ENCODE peak calls at places on chromosome 5, in nine cellular contexts. D, Q, F, U, A, B, E, N and J are unnamed samples.

GRCh38 chr5:140042551-140043507 is at the start of gene NRG2:
- DNase-seq in B (peak), N (peak), D (peak), F (peak), Q (peak), U (peak), E (peak), A (peak), J (peak)

GRCh38 chr5:6582507-6583048 is 50.3 kb downstream of the NSUN2 start:
- DNase-seq in B (no peak), N (no peak), Q (no peak), F (no peak), D (no peak), E (no peak), U (no peak), A (no peak), J (no peak)

GRCh38 chr5:64884541-64884940 is 115.8 kb downstream of the CWC27 start:
- DNase-seq in N (no peak), A (no peak), U (no peak), D (no peak), B (no peak), Q (no peak), F (no peak), E (no peak), J (no peak)

GRCh38 chr5:75046366-75047142 is 5.8 kb downstream of the GCNT4 start:
- DNase-seq in N (no peak), D (no peak), F (no peak), E (no peak), U (no peak), B (no peak), A (no peak), Q (no peak), J (peak)

GRCh38 chr5:130425405-130425804 is 521.1 kb downstream of the CHSY3 start:
- DNase-seq in N (no peak), B (no peak), Q (no peak), U (no peak), D (no peak), E (no peak), F (no peak), A (no peak), J (peak)

GRCh38 chr5:140509898-140510297 is 37.6 kb upstream of the EIF4EBP3 start:
- DNase-seq in F (no peak), U (no peak), E (no peak), D (no peak), A (no peak), Q (no peak), B (no peak), N (no peak), J (no peak)

GRCh38 chr5:137192293-137192743 is 306.8 kb downstream of the SPOCK1 start:
- DNase-seq in A (no peak), N (no peak), D (no peak), U (peak), F (no peak), B (no peak), E (peak), Q (no peak), J (no peak)

GRCh38 chr5:68418230-68418629 is 202.7 kb downstream of the PIK3R1 start:
- DNase-seq in Q (no peak), D (no peak), F (no peak), N (no peak), E (peak), U (no peak), A (no peak), B (no peak), J (no peak)

GRCh38 chr5:139488269-139488668 is 5.7 kb upstream of the STING1 start:
- DNase-seq in D (no peak), A (no peak), B (no peak), U (no peak), F (no peak), N (no peak), Q (no peak), E (no peak), J (no peak)

GRCh38 chr5:143051244-143052058 is 281.3 kb downstream of the ARHGAP26 start:
- DNase-seq in N (peak), D (no peak), B (no peak), E (peak), A (no peak), U (peak), Q (no peak), F (no peak), J (peak)

GRCh38 chr5:178129296-178129695 is 1.5 kb upstream of the RMND5B start:
- DNase-seq in Q (no peak), D (no peak), A (no peak), U (no peak), N (no peak), E (no peak), B (no peak), F (no peak), J (no peak)

GRCh38 chr5:178774446-178774845 is 44.0 kb upstream of the ZNF354A start:
- DNase-seq in U (no peak), E (no peak), N (no peak), Q (no peak), B (no peak), F (no peak), A (no peak), D (no peak), J (no peak)

GRCh38 chr5:134851307-134851923 is 5.6 kb downstream of the C5orf24 start:
- DNase-seq in U (peak), A (peak), B (no peak), D (no peak), N (no peak), Q (peak), F (no peak), E (peak), J (no peak)

GRCh38 chr5:140240987-140241706 is 61.8 kb downstream of the PFDN1 start:
- DNase-seq in F (peak), B (no peak), N (peak), U (peak), A (no peak), E (peak), Q (peak), D (peak), J (peak)

GRCh38 chr5:119328753-119329602 is 26.8 kb upstream of the TNFAIP8 start:
- DNase-seq in E (peak), U (no peak), D (no peak), A (no peak), Q (no peak), F (no peak), B (no peak), N (no peak), J (peak)

GRCh38 chr5:56463944-56464571 is 230.9 kb upstream of the ANKRD55 start:
- DNase-seq in Q (no peak), U (no peak), A (no peak), F (no peak), N (peak), D (no peak), B (no peak), E (no peak), J (no peak)

GRCh38 chr5:159582756-159583523 is 252.7 kb upstream of the IL12B start:
- DNase-seq in F (no peak), Q (no peak), U (peak), A (no peak), D (peak), E (peak), N (no peak), B (no peak), J (no peak)

GRCh38 chr5:127695336-127695735 is 7.9 kb upstream of the CCDC192 start:
- DNase-seq in N (no peak), A (no peak), F (no peak), E (no peak), D (no peak), U (no peak), B (no peak), Q (no peak), J (no peak)

GRCh38 chr5:115888027-115888426 is 46.3 kb downstream of the AP3S1 start:
- DNase-seq in Q (no peak), F (no peak), D (peak), E (peak), U (peak), N (peak), B (no peak), A (no peak), J (no peak)

GRCh38 chr5:12780536-12780935 is 876.3 kb upstream of the CTNND2 start:
- DNase-seq in A (no peak), E (no peak), B (no peak), D (no peak), N (no peak), F (no peak), Q (no peak), U (no peak), J (no peak)

GRCh38 chr5:37198842-37199241 is 50.3 kb downstream of the CPLANE1 start:
- DNase-seq in D (no peak), F (no peak), B (no peak), Q (no peak), A (no peak), N (no peak), U (no peak), E (peak), J (no peak)

GRCh38 chr5:78929833-78930232 is 55.3 kb downstream of the ARSB start:
- DNase-seq in U (peak), Q (no peak), D (no peak), A (no peak), B (no peak), E (no peak), N (no peak), F (no peak), J (no peak)

GRCh38 chr5:177509361-177509951 is at the start of gene DOK3:
- DNase-seq in B (peak), E (no peak), N (peak), A (peak), D (no peak), F (no peak), Q (no peak), U (no peak), J (no peak)

GRCh38 chr5:131068893-131069643 is 96.0 kb downstream of the HINT1 start:
- DNase-seq in U (no peak), E (peak), A (peak), Q (no peak), F (no peak), D (no peak), N (no peak), B (peak), J (no peak)

GRCh38 chr5:16467363-16468219 is 2.0 kb upstream of the ZNF622 start:
- DNase-seq in B (peak), N (no peak), E (peak), U (peak), A (peak), F (no peak), D (no peak), Q (no peak), J (peak)

GRCh38 chr5:89628876-89629635 is 746.1 kb upstream of the MEF2C start:
- DNase-seq in D (no peak), Q (no peak), U (peak), F (no peak), N (no peak), E (peak), A (no peak), B (no peak), J (no peak)

GRCh38 chr5:135491552-135492318 is 39.6 kb upstream of the TIFAB start:
- DNase-seq in U (peak), B (peak), Q (peak), E (no peak), A (no peak), F (peak), N (peak), D (no peak), J (peak)

GRCh38 chr5:85000671-85001070 is 616.0 kb upstream of the EDIL3 start:
- DNase-seq in N (no peak), D (no peak), E (no peak), B (no peak), A (no peak), F (no peak), Q (no peak), U (peak), J (no peak)

GRCh38 chr5:67010684-67011409 is 185.8 kb downstream of the CD180 start:
- DNase-seq in F (no peak), E (peak), A (no peak), U (peak), N (peak), Q (no peak), B (no peak), D (no peak), J (no peak)

GRCh38 chr5:87650284-87650683 is 237.6 kb upstream of the CCNH start:
- DNase-seq in E (peak), U (peak), N (no peak), Q (no peak), A (no peak), B (no peak), F (no peak), D (no peak), J (no peak)

GRCh38 chr5:177295929-177296328 is 7.6 kb downstream of the RAB24 start:
- DNase-seq in E (no peak), N (no peak), U (no peak), B (no peak), D (no peak), Q (no peak), A (no peak), F (no peak), J (no peak)

GRCh38 chr5:31811210-31811609 is 172.3 kb downstream of the PDZD2 start:
- DNase-seq in E (peak), A (no peak), B (no peak), D (peak), Q (no peak), F (no peak), N (no peak), U (peak), J (no peak)

GRCh38 chr5:31806566-31806965 is 167.6 kb downstream of the PDZD2 start:
- DNase-seq in N (no peak), Q (no peak), U (no peak), E (peak), B (no peak), A (no peak), D (no peak), F (no peak), J (no peak)

DNA sequence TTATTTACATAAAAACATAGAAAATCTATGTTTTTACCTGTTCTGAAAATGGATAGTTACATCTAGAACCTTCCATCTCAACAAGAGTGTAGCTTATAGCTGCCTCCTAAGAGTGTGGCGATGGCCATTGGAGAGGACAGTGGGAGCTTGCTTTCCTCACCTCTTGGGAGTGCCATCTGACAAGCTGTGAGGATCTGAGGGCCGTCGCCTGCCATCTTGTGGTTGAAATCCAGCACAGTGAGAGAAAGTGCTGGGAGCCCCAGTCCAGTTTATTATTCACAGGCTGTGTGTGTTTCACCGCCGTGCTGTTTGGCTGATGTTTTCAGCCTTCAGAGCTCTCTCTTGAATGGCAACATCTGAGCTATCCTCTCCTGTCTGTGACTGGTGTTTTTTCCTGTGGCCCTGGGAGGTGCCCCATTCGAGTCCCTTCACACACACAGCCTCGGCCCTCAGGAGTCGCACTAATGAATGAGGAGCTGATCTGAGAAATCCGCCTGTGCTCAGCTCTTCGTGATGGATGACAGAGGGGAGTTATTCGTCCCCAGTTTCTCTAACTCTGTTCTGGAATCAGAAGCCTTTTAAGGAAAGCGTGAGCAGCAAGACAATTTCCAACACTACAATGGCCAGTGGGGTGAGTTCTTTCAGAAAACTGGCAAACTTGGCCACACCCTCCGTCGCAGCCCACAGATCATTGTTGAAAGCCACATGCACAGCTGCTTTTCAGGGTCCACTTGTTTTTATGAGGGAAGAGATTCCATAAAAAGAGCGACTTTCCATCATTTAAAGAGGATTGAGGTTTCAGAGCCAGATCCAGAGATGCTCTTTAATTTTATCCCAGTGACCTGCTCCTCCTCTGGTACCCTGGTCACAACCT is 170.3 kb downstream of the PDZD2 start:
- DNase-seq in E (peak), Q (peak), D (peak), B (peak), N (peak), A (peak), F (peak), U (peak), J (peak)
- TF ChIP-seq EZH2phosphoT487 in E (no peak), Q (no peak), D (no peak), B (no peak), N (no peak), A (no peak), F (no peak), U (no peak), J (no peak)

GRCh38 chr5:59093329-59093728 is 510.5 kb downstream of the RAB3C start:
- DNase-seq in F (no peak), A (no peak), D (no peak), U (no peak), E (no peak), B (no peak), Q (no peak), N (no peak), J (no peak)

GRCh38 chr5:59098743-59099142 is 515.9 kb downstream of the RAB3C start:
- DNase-seq in A (no peak), B (no peak), F (no peak), U (no peak), E (no peak), D (no peak), N (no peak), Q (no peak), J (no peak)

GRCh38 chr5:59097116-59097515 is 514.2 kb downstream of the RAB3C start:
- DNase-seq in Q (no peak), N (no peak), A (no peak), D (no peak), U (no peak), F (no peak), E (peak), B (no peak), J (no peak)

GRCh38 chr5:59092758-59093157 is 509.9 kb downstream of the RAB3C start:
- DNase-seq in Q (no peak), B (no peak), A (no peak), U (no peak), F (no peak), N (no peak), D (no peak), E (no peak), J (no peak)

GRCh38 chr5:59095480-59095879 is 512.6 kb downstream of the RAB3C start:
- DNase-seq in N (no peak), U (no peak), E (peak), Q (no peak), A (no peak), D (no peak), B (no peak), F (no peak), J (no peak)
- TF ChIP-seq EZH2phosphoT487 in N (no peak), U (no peak), E (no peak), Q (no peak), A (no peak), D (no peak), B (no peak), F (no peak), J (no peak)

GRCh38 chr5:138230981-138231589 is 18.0 kb upstream of the CDC23 start:
- DNase-seq in D (no peak), B (no peak), N (no peak), U (peak), E (peak), A (no peak), F (no peak), Q (no peak), J (peak)
- TF ChIP-seq EZH2phosphoT487 in D (no peak), B (no peak), N (no peak), U (no peak), E (no peak), A (no peak), F (no peak), Q (no peak), J (no peak)

GRCh38 chr5:9337908-9338307 is 208.0 kb downstream of the SEMA5A start:
- DNase-seq in N (no peak), F (no peak), Q (no peak), U (peak), E (peak), B (no peak), D (no peak), A (no peak), J (peak)
- TF ChIP-seq EZH2phosphoT487 in N (no peak), F (no peak), Q (no peak), U (no peak), E (no peak), B (no peak), D (no peak), A (no peak), J (no peak)